ENCODE peak calls at places on chromosomes 7 and 10, in eight cellular contexts. E, T, D, H, I, W, C and N are unnamed samples.

GRCh38 chr10:100858258-100858657 is 54.5 kb upstream of the SLF2 start:
- DNase-seq in C (no peak), I (no peak), D (no peak), W (no peak), H (no peak), E (no peak), T (no peak), N (no peak)

GRCh38 chr10:132421377-132422168 is 24.6 kb downstream of the PWWP2B start:
- DNase-seq in E (no peak), D (no peak), C (peak), H (peak), I (no peak), T (peak), W (peak), N (peak)

GRCh38 chr10:121653608-121654007 is 55.4 kb upstream of the FGFR2 start:
- DNase-seq in E (no peak), I (no peak), H (no peak), W (no peak), D (no peak), T (no peak), C (no peak), N (no peak)

GRCh38 chr10:62814901-62815372 is 1.2 kb downstream of the EGR2 start:
- DNase-seq in D (no peak), C (peak), I (no peak), W (no peak), E (no peak), H (no peak), T (no peak), N (no peak)

GRCh38 chr7:159370-160270 is 32.8 kb upstream of the FAM20C start:
- DNase-seq in D (no peak), E (no peak), H (no peak), W (no peak), C (no peak), T (no peak), I (no peak), N (no peak)

GRCh38 chr10:98921381-98921780 is 314.3 kb downstream of the HPSE2 start:
- DNase-seq in T (no peak), E (no peak), C (no peak), D (no peak), I (no peak), H (no peak), W (no peak), N (no peak)

GRCh38 chr7:130409722-130410072 is 29.4 kb downstream of the CPA1 start:
- DNase-seq in I (no peak), W (peak), D (no peak), H (no peak), C (no peak), E (no peak), T (no peak), N (no peak)

GRCh38 chr7:19665399-19666008 is 43.3 kb downstream of the POLR1F start:
- DNase-seq in H (peak), C (peak), W (peak), T (no peak), E (no peak), D (no peak), I (no peak), N (no peak)

GRCh38 chr10:43680035-43680434 is 31.4 kb upstream of the ZNF32 start:
- DNase-seq in T (no peak), E (no peak), H (no peak), I (no peak), C (peak), D (no peak), W (peak), N (no peak)

GRCh38 chr10:88309365-88309764 is 273.8 kb downstream of the RNLS start:
- DNase-seq in E (no peak), C (no peak), D (no peak), W (no peak), T (no peak), I (no peak), H (no peak), N (no peak)

GRCh38 chr10:79250259-79250658 is 97.0 kb upstream of the PPIF start:
- DNase-seq in W (no peak), H (no peak), D (no peak), T (no peak), I (no peak), C (no peak), E (no peak), N (no peak)

GRCh38 chr7:74083928-74084721 is 521 bp downstream of the LIMK1 start:
- DNase-seq in T (no peak), E (no peak), D (peak), I (no peak), C (peak), H (peak), W (peak), N (no peak)

GRCh38 chr10:72855790-72856189 is 37.7 kb upstream of the OIT3 start:
- DNase-seq in H (no peak), W (no peak), C (no peak), I (no peak), T (no peak), D (no peak), E (no peak), N (no peak)

GRCh38 chr10:71083457-71083975 is 128.9 kb upstream of the UNC5B start:
- DNase-seq in C (no peak), E (no peak), D (no peak), T (no peak), H (no peak), I (no peak), W (no peak), N (peak)

GRCh38 chr7:100602889-100603696 is 930 bp downstream of the PCOLCE start:
- DNase-seq in D (no peak), E (no peak), T (peak), W (peak), H (peak), C (peak), I (no peak), N (no peak)

GRCh38 chr7:69002416-69002815 is 595.9 kb upstream of the AUTS2 start:
- DNase-seq in C (peak), E (no peak), H (no peak), D (no peak), I (no peak), T (no peak), W (peak), N (no peak)

GRCh38 chr10:6912424-6912823 is 332.3 kb upstream of the PRKCQ start:
- DNase-seq in H (peak), D (no peak), I (no peak), W (peak), C (no peak), E (no peak), T (no peak), N (no peak)

GRCh38 chr7:107879400-107880035 is 11.5 kb upstream of the DLD start:
- DNase-seq in H (peak), W (peak), C (peak), D (peak), I (no peak), E (no peak), T (peak), N (no peak)

GRCh38 chr7:915291-916218 is 38.9 kb downstream of the ADAP1 start:
- DNase-seq in I (no peak), D (no peak), E (no peak), H (no peak), C (no peak), W (no peak), T (no peak), N (no peak)

GRCh38 chr7:5622746-5623145 is 158.7 kb downstream of the RNF216 start:
- DNase-seq in H (no peak), T (no peak), C (no peak), E (no peak), W (no peak), I (no peak), D (no peak), N (no peak)

GRCh38 chr7:1397491-1398327 is 61.6 kb downstream of the MICALL2 start:
- DNase-seq in C (peak), D (no peak), T (no peak), H (peak), E (no peak), I (no peak), W (peak), N (no peak)

GRCh38 chr7:64308019-64308275 is 5.8 kb upstream of the ZNF736 start:
- DNase-seq in H (no peak), D (no peak), W (no peak), T (peak), I (no peak), E (no peak), C (no peak), N (no peak)

GRCh38 chr10:95343573-95343972 is 52.8 kb upstream of the PDLIM1 start:
- DNase-seq in D (no peak), C (no peak), W (no peak), H (no peak), T (no peak), I (no peak), E (no peak), N (no peak)

GRCh38 chr7:115289966-115290365 is 368.1 kb downstream of the MDFIC start:
- DNase-seq in W (peak), T (no peak), I (no peak), E (no peak), D (no peak), C (no peak), H (peak), N (no peak)

GRCh38 chr7:44473295-44473694 is 17.2 kb downstream of the NUDCD3 start:
- DNase-seq in C (no peak), E (no peak), D (no peak), H (peak), W (peak), I (no peak), T (no peak), N (no peak)

GRCh38 chr10:29130190-29130673 is 158.6 kb upstream of the LYZL1 start:
- DNase-seq in E (no peak), H (peak), W (peak), I (no peak), D (peak), C (peak), T (no peak), N (no peak)

GRCh38 chr10:119061352-119061751 is 19.3 kb downstream of the EIF3A start:
- DNase-seq in C (no peak), W (no peak), E (no peak), D (no peak), T (no peak), H (no peak), I (no peak), N (no peak)

GRCh38 chr7:1237704-1238255 is 5.1 kb downstream of the UNCX start:
- DNase-seq in C (no peak), D (no peak), H (no peak), I (no peak), W (no peak), T (no peak), E (no peak), N (no peak)

GRCh38 chr10:1567742-1568495 is 169.4 kb downstream of the ADARB2 start:
- DNase-seq in E (no peak), I (no peak), T (no peak), C (no peak), W (no peak), H (no peak), D (no peak), N (no peak)

GRCh38 chr7:141072548-141073172 is 1.2 kb upstream of the TMEM178B start:
- DNase-seq in I (no peak), C (peak), E (no peak), D (peak), H (peak), T (peak), W (peak), N (no peak)

GRCh38 chr7:69599879-69600764 is 1.8 kb downstream of the AUTS2 start:
- DNase-seq in E (no peak), T (peak), H (no peak), I (no peak), W (no peak), C (no peak), D (no peak), N (no peak)

GRCh38 chr7:70132802-70133201 is 534.5 kb downstream of the AUTS2 start:
- DNase-seq in I (no peak), D (no peak), H (no peak), W (no peak), T (no peak), E (no peak), C (no peak), N (no peak)

GRCh38 chr7:131619336-131620305 is 63.2 kb upstream of the PODXL start:
- DNase-seq in I (no peak), W (no peak), E (no peak), H (no peak), D (no peak), T (no peak), C (peak), N (no peak)

GRCh38 chr7:153886506-153887391 is 165.4 kb upstream of the DPP6 start:
- DNase-seq in W (no peak), H (no peak), E (no peak), D (peak), C (no peak), I (no peak), T (no peak), N (no peak)

GRCh38 chr7:17946591-17946990 is 6.3 kb upstream of the SNX13 start:
- DNase-seq in D (no peak), I (no peak), C (peak), W (no peak), H (no peak), E (no peak), T (no peak), N (no peak)

GRCh38 chr10:98135222-98135899 is 904 bp downstream of the R3HCC1L start:
- DNase-seq in D (no peak), I (no peak), W (no peak), H (no peak), C (no peak), E (no peak), T (no peak), N (no peak)

GRCh38 chr7:77327932-77328628 is 88.1 kb downstream of the GSAP start:
- DNase-seq in H (no peak), E (no peak), T (no peak), D (no peak), C (peak), W (no peak), I (no peak), N (no peak)